ENCODE peak calls at places on chromosomes 6 and 20, in nine cellular contexts. U is pancreas; Q is sigmoid colon; O is effector memory CD4-positive, alpha-beta T cell; W is right lobe of liver; X is substantia nigra; A is CD8-positive, alpha-beta T cell; J is aorta; L is AG04450. Z is an unnamed sample.
A peak's percentile ranks its signal among the peaks of the same experiment; 100 is the strongest.

GRCh38 chr20:11274137-11274536 is 600.3 kb upstream of the JAG1 start:
- DNase-seq in U (no peak), Q (no peak), O (no peak), W (no peak), X (no peak), A (no peak), J (no peak), L (peak; percentile 32), Z (no peak)

GRCh38 chr6:71228461-71229041 is 60.1 kb upstream of the OGFRL1 start:
- DNase-seq in U (no peak), Q (no peak), O (no peak), W (no peak), X (no peak), A (no peak), J (no peak), L (peak; percentile 18), Z (no peak)

GRCh38 chr6:148720897-148721296 is 25.9 kb upstream of the UST start:
- DNase-seq in U (no peak), Q (no peak), O (no peak), W (no peak), X (no peak), A (no peak), J (no peak), L (no peak), Z (no peak)

GRCh38 chr6:11710221-11710836 is 68.3 kb downstream of the ADTRP start:
- DNase-seq in U (no peak), Q (no peak), O (no peak), W (no peak), X (no peak), A (peak; percentile 33), J (no peak), L (no peak), Z (no peak)

GRCh38 chr20:33648396-33649004 is 13.6 kb upstream of the C20orf144 start:
- DNase-seq in U (no peak), Q (no peak), O (no peak), W (no peak), X (no peak), A (no peak), J (no peak), L (no peak), Z (no peak)

GRCh38 chr6:7727150-7727950 is 1.5 kb downstream of the BMP6 start:
- DNase-seq in U (no peak), Q (no peak), O (no peak), W (peak; percentile 28), X (no peak), A (no peak), J (peak; percentile 75), L (no peak), Z (no peak)

GRCh38 chr20:44959896-44960852 is at the start of gene TOMM34:
- DNase-seq in U (peak; percentile 95), Q (peak; percentile 97), O (peak; percentile 90), W (peak; percentile 98), X (peak; percentile 79), A (peak; percentile 93), J (peak; percentile 98), L (peak; percentile 60), Z (peak; percentile 48)

GRCh38 chr20:33177866-33178265 is 9.9 kb downstream of the BPIFA2 start:
- DNase-seq in U (no peak), Q (no peak), O (no peak), W (no peak), X (no peak), A (no peak), J (no peak), L (no peak), Z (no peak)

GRCh38 chr6:89298680-89299450 is 16.2 kb downstream of the GABRR2 start:
- DNase-seq in U (no peak), Q (no peak), O (peak; percentile 49), W (no peak), X (no peak), A (peak; percentile 4), J (no peak), L (peak; percentile 44), Z (peak; percentile 43)

GRCh38 chr6:123965894-123966293 is 162.2 kb downstream of the NKAIN2 start:
- DNase-seq in U (no peak), Q (no peak), O (no peak), W (no peak), X (no peak), A (no peak), J (no peak), L (no peak), Z (no peak)

GRCh38 chr20:57157106-57157691 is 109.2 kb downstream of the BMP7 start:
- DNase-seq in U (no peak), Q (peak; percentile 48), O (no peak), W (no peak), X (no peak), A (no peak), J (peak; percentile 70), L (no peak), Z (no peak)
- H3K27ac ChIP-seq in U (no peak overlapping the region), Q (no peak overlapping the region), O (no peak overlapping the region), W (no peak overlapping the region), X (no peak overlapping the region), A (no peak overlapping the region), J (no peak overlapping the region), L (no peak overlapping the region), Z (no peak overlapping the region)

DNA sequence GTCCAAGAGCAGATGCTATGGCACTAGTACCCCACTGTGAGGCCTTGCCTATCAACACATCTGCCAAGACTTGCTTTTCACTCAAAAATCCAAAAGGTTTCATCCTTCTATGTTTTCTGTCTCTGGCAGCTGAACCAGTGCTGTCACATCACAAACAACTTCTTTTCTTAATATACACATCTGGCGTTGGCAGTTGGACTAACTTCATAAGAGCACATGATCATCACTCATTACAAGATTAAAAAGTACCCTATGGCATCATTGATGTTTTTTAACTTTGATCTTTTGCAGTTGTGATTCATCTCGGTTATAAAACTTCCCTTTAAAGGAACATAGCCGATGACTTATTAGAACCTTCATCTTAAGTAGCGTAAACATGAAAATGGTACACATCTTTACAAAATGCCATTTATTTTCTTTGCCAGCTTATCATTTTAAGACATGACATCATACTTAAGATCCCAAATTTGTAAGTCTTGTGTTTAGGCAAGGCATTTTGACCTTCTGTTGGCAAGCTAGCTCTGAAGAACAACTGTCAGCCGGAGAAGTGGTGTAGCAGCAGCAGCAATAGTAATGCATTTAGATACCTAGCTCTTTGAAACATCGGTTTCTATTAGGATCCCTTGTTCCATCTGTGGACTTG is 64.2 kb upstream of the SUPT3H start:
- DNase-seq in U (no peak), Q (no peak), O (no peak), W (no peak), X (no peak), A (no peak), J (no peak), L (no peak), Z (no peak)
- H3K27ac ChIP-seq in U (no peak overlapping the region), Q (no peak overlapping the region), O (peak overlapping the region; percentile 49), W (no peak overlapping the region), X (no peak overlapping the region), A (no peak overlapping the region), J (no peak overlapping the region), L (no peak overlapping the region), Z (no peak overlapping the region)

GRCh38 chr20:46606817-46607190 is 44.5 kb downstream of the SLC13A3 start:
- DNase-seq in U (no peak), Q (no peak), O (no peak), W (no peak), X (no peak), A (no peak), J (no peak), L (no peak), Z (no peak)

GRCh38 chr20:46604551-46605133 is 46.6 kb downstream of the SLC13A3 start:
- DNase-seq in U (no peak), Q (no peak), O (no peak), W (no peak), X (no peak), A (no peak), J (no peak), L (no peak), Z (no peak)

GRCh38 chr20:46605978-46606816 is 45.1 kb downstream of the SLC13A3 start:
- DNase-seq in U (no peak), Q (no peak), O (no peak), W (no peak), X (no peak), A (no peak), J (no peak), L (no peak), Z (no peak)

GRCh38 chr20:46607191-46607848 is 43.9 kb downstream of the SLC13A3 start:
- DNase-seq in U (no peak), Q (no peak), O (no peak), W (no peak), X (no peak), A (no peak), J (no peak), L (no peak), Z (no peak)

DNA sequence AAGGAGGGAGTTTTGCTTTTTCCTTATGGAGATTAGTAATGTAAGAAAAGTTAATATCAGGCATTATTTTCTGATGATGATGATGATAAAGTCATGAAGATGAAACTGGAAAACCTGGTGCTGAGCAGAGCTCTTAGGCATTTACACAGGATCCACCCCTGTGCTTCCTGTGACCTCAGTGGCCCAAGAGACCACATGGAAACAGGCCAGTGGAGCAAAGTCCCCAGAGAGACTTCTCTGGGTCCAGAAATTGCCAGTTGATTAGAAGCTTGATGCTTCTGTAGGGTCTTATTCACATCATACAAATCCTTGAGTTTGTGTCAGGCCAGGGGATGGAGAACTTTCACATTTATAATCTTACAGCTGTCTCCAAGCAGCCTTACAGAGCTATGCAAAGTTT is 46.1 kb downstream of the SLC13A3 start:
- DNase-seq in U (no peak), Q (no peak), O (no peak), W (peak; percentile 37), X (no peak), A (no peak), J (no peak), L (no peak), Z (no peak)
- H3K27ac ChIP-seq in U (no peak overlapping the region), Q (no peak overlapping the region), O (no peak overlapping the region), W (no peak overlapping the region), X (no peak overlapping the region), A (no peak overlapping the region), J (no peak overlapping the region), L (no peak overlapping the region), Z (no peak overlapping the region)

GRCh38 chr20:48695255-48695654 is 132.5 kb downstream of the PREX1 start:
- DNase-seq in U (no peak), Q (no peak), O (no peak), W (no peak), X (no peak), A (no peak), J (no peak), L (no peak), Z (no peak)

GRCh38 chr20:48698507-48699267 is 129.1 kb downstream of the PREX1 start:
- DNase-seq in U (no peak), Q (peak; percentile 33), O (no peak), W (no peak), X (no peak), A (no peak), J (no peak), L (no peak), Z (no peak)

GRCh38 chr20:48697845-48698491 is 129.8 kb downstream of the PREX1 start:
- DNase-seq in U (peak; percentile 83), Q (peak; percentile 75), O (no peak), W (peak; percentile 80), X (no peak), A (no peak), J (peak; percentile 93), L (peak; percentile 52), Z (peak; percentile 40)

GRCh38 chr20:48694466-48694865 is 133.3 kb downstream of the PREX1 start:
- DNase-seq in U (no peak), Q (peak; percentile 6), O (no peak), W (no peak), X (no peak), A (no peak), J (no peak), L (no peak), Z (no peak)

DNA sequence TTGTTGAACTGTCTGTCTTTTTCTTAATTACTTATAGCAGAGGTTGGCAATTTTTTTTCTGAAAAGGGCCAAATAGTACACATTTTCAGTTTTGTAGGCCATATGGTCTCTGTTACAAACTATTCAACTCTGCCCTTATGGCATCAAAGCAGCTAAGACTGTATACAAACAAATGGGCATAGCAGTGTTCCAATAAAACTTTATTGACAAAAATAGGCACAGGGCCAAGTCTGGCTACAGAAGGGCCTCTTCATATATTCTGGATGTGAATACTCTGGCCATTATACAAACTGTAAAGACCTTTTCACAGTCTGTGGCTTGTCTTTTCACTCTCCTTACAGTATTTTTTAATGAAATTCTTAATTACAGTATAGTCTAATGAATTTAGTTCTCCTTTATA is 132.1 kb downstream of the PREX1 start:
- DNase-seq in U (no peak), Q (no peak), O (no peak), W (no peak), X (no peak), A (no peak), J (no peak), L (no peak), Z (no peak)
- H3K27ac ChIP-seq in U (no peak overlapping the region), Q (no peak overlapping the region), O (no peak overlapping the region), W (no peak overlapping the region), X (no peak overlapping the region), A (no peak overlapping the region), J (no peak overlapping the region), L (no peak overlapping the region), Z (no peak overlapping the region)

Z was measured in epithelial cell of prostate.